ENCODE peak calls at places on chromosomes 3 and 15, in four cellular contexts. One of them, this sample, is unnamed.

GRCh38 chr3:120160050-120160449 is 65.8 kb upstream of the GSK3B start:
- DNase-seq in activated B cell treated with CpG ODN at 0.5 μM for 24 hours: no peak
- DNase-seq in GM04503: peak
- DNase-seq in left cardiac atrium: peak
- DNase-seq in this sample: no peak

GRCh38 chr3:155516439-155516838 is 223.0 kb upstream of the STRIT1 start:
- DNase-seq in GM04503: no peak
- DNase-seq in activated B cell treated with CpG ODN at 0.5 μM for 24 hours: no peak
- DNase-seq in left cardiac atrium: no peak
- DNase-seq in this sample: no peak

GRCh38 chr3:142960322-142960850 is 3.1 kb downstream of the PAQR9 start:
- DNase-seq in activated B cell treated with CpG ODN at 0.5 μM for 24 hours: no peak
- DNase-seq in left cardiac atrium: no peak
- DNase-seq in GM04503: no peak
- DNase-seq in this sample: no peak

GRCh38 chr3:77467702-77468407 is 428.0 kb downstream of the ROBO2 start:
- DNase-seq in GM04503: no peak
- DNase-seq in left cardiac atrium: peak
- DNase-seq in activated B cell treated with CpG ODN at 0.5 μM for 24 hours: no peak
- DNase-seq in this sample: no peak

GRCh38 chr15:96858693-96859092 is 528.2 kb downstream of the NR2F2 start:
- DNase-seq in GM04503: no peak
- DNase-seq in left cardiac atrium: no peak
- DNase-seq in activated B cell treated with CpG ODN at 0.5 μM for 24 hours: no peak
- DNase-seq in this sample: no peak

GRCh38 chr3:150449169-150449721 is 41.1 kb downstream of the TSC22D2 start:
- DNase-seq in activated B cell treated with CpG ODN at 0.5 μM for 24 hours: no peak
- DNase-seq in GM04503: peak
- DNase-seq in left cardiac atrium: no peak
- DNase-seq in this sample: no peak

GRCh38 chr3:149494022-149494758 is 19.7 kb downstream of the TM4SF4 start:
- DNase-seq in left cardiac atrium: peak
- DNase-seq in GM04503: no peak
- DNase-seq in activated B cell treated with CpG ODN at 0.5 μM for 24 hours: no peak
- DNase-seq in this sample: peak

GRCh38 chr15:67048281-67049279 is 16.8 kb upstream of the SMAD3 start:
- DNase-seq in activated B cell treated with CpG ODN at 0.5 μM for 24 hours: no peak
- DNase-seq in left cardiac atrium: peak
- DNase-seq in GM04503: peak
- DNase-seq in this sample: no peak

GRCh38 chr3:141083226-141083625 is 32.1 kb downstream of the SPSB4 start:
- DNase-seq in GM04503: no peak
- DNase-seq in activated B cell treated with CpG ODN at 0.5 μM for 24 hours: no peak
- DNase-seq in left cardiac atrium: no peak
- DNase-seq in this sample: no peak

GRCh38 chr3:154356009-154356408 is 31.7 kb upstream of the DHX36 start:
- DNase-seq in activated B cell treated with CpG ODN at 0.5 μM for 24 hours: no peak
- DNase-seq in left cardiac atrium: no peak
- DNase-seq in GM04503: no peak
- DNase-seq in this sample: no peak

GRCh38 chr3:158909870-158910269 is 108.0 kb downstream of the MFSD1 start:
- DNase-seq in activated B cell treated with CpG ODN at 0.5 μM for 24 hours: no peak
- DNase-seq in left cardiac atrium: no peak
- DNase-seq in GM04503: peak
- DNase-seq in this sample: no peak

GRCh38 chr3:42756681-42757213 is 16.3 kb downstream of the CCDC13 start:
- DNase-seq in GM04503: no peak
- DNase-seq in activated B cell treated with CpG ODN at 0.5 μM for 24 hours: no peak
- DNase-seq in left cardiac atrium: no peak
- DNase-seq in this sample: no peak

GRCh38 chr15:78213425-78213750 is 21.0 kb downstream of the ACSBG1 start:
- DNase-seq in left cardiac atrium: no peak
- DNase-seq in activated B cell treated with CpG ODN at 0.5 μM for 24 hours: no peak
- DNase-seq in GM04503: no peak
- DNase-seq in this sample: no peak

This sample was measured in GM12892.